ENCODE peak calls at places on chromosome 10, in six cellular contexts. One of them, this sample, is unnamed.

GRCh38 chr10:88754272-88754671 is 5.5 kb upstream of the LIPN start:
- DNase-seq in heart right ventricle: no peak
- DNase-seq in T-helper 1 cell: no peak
- DNase-seq in tibial artery: no peak
- DNase-seq in AG04450: no peak
- DNase-seq in fibroblast of lung: peak; percentile 66
- DNase-seq in this sample: no peak

GRCh38 chr10:98041352-98042043 is 11.1 kb upstream of the CRTAC1 start:
- DNase-seq in heart right ventricle: peak; percentile 51
- DNase-seq in AG04450: peak; percentile 10
- DNase-seq in tibial artery: peak; percentile 71
- DNase-seq in T-helper 1 cell: no peak
- DNase-seq in fibroblast of lung: peak; percentile 58
- DNase-seq in this sample: peak; percentile 59

GRCh38 chr10:123974406-123974805 is 82.8 kb upstream of the CPXM2 start:
- DNase-seq in tibial artery: no peak
- DNase-seq in heart right ventricle: no peak
- DNase-seq in fibroblast of lung: peak; percentile 74
- DNase-seq in AG04450: no peak
- DNase-seq in T-helper 1 cell: no peak
- DNase-seq in this sample: no peak

GRCh38 chr10:72756674-72757385 is 64.9 kb downstream of the MCU start:
- DNase-seq in fibroblast of lung: no peak
- DNase-seq in heart right ventricle: no peak
- DNase-seq in AG04450: no peak
- DNase-seq in tibial artery: no peak
- DNase-seq in T-helper 1 cell: no peak
- DNase-seq in this sample: no peak

GRCh38 chr10:48381971-48382370 is 75.5 kb downstream of the MAPK8 start:
- DNase-seq in T-helper 1 cell: no peak
- DNase-seq in fibroblast of lung: no peak
- DNase-seq in heart right ventricle: no peak
- DNase-seq in tibial artery: no peak
- DNase-seq in AG04450: no peak
- DNase-seq in this sample: no peak

GRCh38 chr10:44990302-44990655 is 10.4 kb upstream of the ZNF22 start:
- DNase-seq in heart right ventricle: no peak
- DNase-seq in tibial artery: no peak
- DNase-seq in fibroblast of lung: no peak
- DNase-seq in T-helper 1 cell: no peak
- DNase-seq in AG04450: no peak
- DNase-seq in this sample: peak; percentile 38

GRCh38 chr10:102114861-102115618 is 5.1 kb downstream of the LDB1 start:
- DNase-seq in tibial artery: peak; percentile 95
- DNase-seq in fibroblast of lung: peak; percentile 71
- DNase-seq in T-helper 1 cell: peak; percentile 68
- DNase-seq in heart right ventricle: peak; percentile 92
- DNase-seq in AG04450: no peak
- DNase-seq in this sample: peak; percentile 96

GRCh38 chr10:27719052-27719451 is 26.6 kb downstream of the MKX start:
- DNase-seq in AG04450: no peak
- DNase-seq in tibial artery: no peak
- DNase-seq in T-helper 1 cell: no peak
- DNase-seq in heart right ventricle: no peak
- DNase-seq in fibroblast of lung: no peak
- DNase-seq in this sample: no peak

GRCh38 chr10:57579926-57580325 is 687.8 kb downstream of the IPMK start:
- DNase-seq in T-helper 1 cell: no peak
- DNase-seq in AG04450: no peak
- DNase-seq in heart right ventricle: peak; percentile 15
- DNase-seq in fibroblast of lung: peak; percentile 3
- DNase-seq in tibial artery: no peak
- DNase-seq in this sample: peak; percentile 42

GRCh38 chr10:25082276-25083204 is 66.1 kb downstream of the THNSL1 start:
- DNase-seq in tibial artery: no peak
- DNase-seq in AG04450: no peak
- DNase-seq in fibroblast of lung: no peak
- DNase-seq in T-helper 1 cell: no peak
- DNase-seq in heart right ventricle: no peak
- DNase-seq in this sample: peak; percentile 18

GRCh38 chr10:111076191-111076681 is 593 bp upstream of the ADRA2A start:
- DNase-seq in tibial artery: no peak
- DNase-seq in T-helper 1 cell: no peak
- DNase-seq in heart right ventricle: peak; percentile 31
- DNase-seq in AG04450: no peak
- DNase-seq in fibroblast of lung: peak; percentile 34
- DNase-seq in this sample: peak; percentile 94

GRCh38 chr10:103394180-103394579 is 2.1 kb downstream of the ATP5MK start:
- DNase-seq in AG04450: no peak
- DNase-seq in fibroblast of lung: no peak
- DNase-seq in heart right ventricle: no peak
- DNase-seq in T-helper 1 cell: no peak
- DNase-seq in tibial artery: no peak
- DNase-seq in this sample: no peak

GRCh38 chr10:86130737-86131475 is 235.7 kb downstream of the GRID1 start:
- DNase-seq in AG04450: no peak
- DNase-seq in T-helper 1 cell: no peak
- DNase-seq in fibroblast of lung: no peak
- DNase-seq in heart right ventricle: no peak
- DNase-seq in tibial artery: no peak
- DNase-seq in this sample: no peak

GRCh38 chr10:100807241-100808050 is 62.1 kb downstream of the PAX2 start:
- DNase-seq in T-helper 1 cell: no peak
- DNase-seq in AG04450: no peak
- DNase-seq in heart right ventricle: no peak
- DNase-seq in tibial artery: no peak
- DNase-seq in fibroblast of lung: no peak
- DNase-seq in this sample: no peak

GRCh38 chr10:7955446-7955845 is 99.0 kb upstream of the GATA3 start:
- DNase-seq in T-helper 1 cell: no peak
- DNase-seq in tibial artery: no peak
- DNase-seq in heart right ventricle: no peak
- DNase-seq in fibroblast of lung: no peak
- DNase-seq in AG04450: no peak
- DNase-seq in this sample: no peak

GRCh38 chr10:62095341-62096071 is 173.1 kb downstream of the RTKN2 start:
- DNase-seq in tibial artery: no peak
- DNase-seq in AG04450: no peak
- DNase-seq in T-helper 1 cell: no peak
- DNase-seq in fibroblast of lung: peak; percentile 89
- DNase-seq in heart right ventricle: no peak
- DNase-seq in this sample: no peak

GRCh38 chr10:132915411-132915810 is 27.0 kb downstream of the CFAP46 start:
- DNase-seq in T-helper 1 cell: no peak
- DNase-seq in fibroblast of lung: no peak
- DNase-seq in heart right ventricle: no peak
- DNase-seq in AG04450: no peak
- DNase-seq in tibial artery: no peak
- DNase-seq in this sample: no peak

GRCh38 chr10:47058961-47059391 is 147.7 kb downstream of the PTPN20 start:
- DNase-seq in tibial artery: no peak
- DNase-seq in heart right ventricle: no peak
- DNase-seq in fibroblast of lung: no peak
- DNase-seq in AG04450: no peak
- DNase-seq in T-helper 1 cell: no peak
- DNase-seq in this sample: no peak

GRCh38 chr10:74491014-74491413 is 335.4 kb upstream of the KAT6B start:
- DNase-seq in fibroblast of lung: no peak
- DNase-seq in heart right ventricle: no peak
- DNase-seq in T-helper 1 cell: no peak
- DNase-seq in AG04450: no peak
- DNase-seq in tibial artery: no peak
- DNase-seq in this sample: no peak

GRCh38 chr10:59678884-59679301 is 30.8 kb downstream of the SLC16A9 start:
- DNase-seq in T-helper 1 cell: no peak
- DNase-seq in AG04450: no peak
- DNase-seq in heart right ventricle: no peak
- DNase-seq in tibial artery: no peak
- DNase-seq in fibroblast of lung: no peak
- DNase-seq in this sample: no peak